ENCODE peak calls at places on chromosome 11, in nine cellular contexts. W, P, K, A, Y, E, D, R and Z are unnamed samples.

GRCh38 chr11:45169310-45170072 is 23.1 kb downstream of the PRDM11 start:
- DNase-seq in W (no peak), P (no peak), K (no peak), A (no peak), Y (no peak), E (no peak), D (no peak), R (peak), Z (no peak)

GRCh38 chr11:95093548-95093947 is 3.9 kb downstream of the ENDOD1 start:
- DNase-seq in W (no peak), P (no peak), K (no peak), A (no peak), Y (no peak), E (no peak), D (no peak), R (no peak), Z (peak)

GRCh38 chr11:96112192-96113099 is 188.5 kb upstream of the MTMR2 start:
- DNase-seq in W (peak), P (no peak), K (no peak), A (no peak), Y (no peak), E (no peak), D (no peak), R (no peak), Z (peak)

GRCh38 chr11:5690216-5690615 is 626 bp downstream of the TRIM22 start:
- DNase-seq in W (no peak), P (no peak), K (no peak), A (no peak), Y (no peak), E (no peak), D (no peak), R (peak), Z (peak)

GRCh38 chr11:125588505-125588904 is 4.1 kb upstream of the STT3A start:
- DNase-seq in W (no peak), P (peak), K (peak), A (no peak), Y (no peak), E (no peak), D (no peak), R (peak), Z (no peak)

GRCh38 chr11:130427581-130428211 is 713 bp downstream of the ADAMTS8 start:
- DNase-seq in W (no peak), P (no peak), K (no peak), A (peak), Y (no peak), E (no peak), D (peak), R (no peak), Z (peak)

GRCh38 chr11:132257861-132258260 is 887.4 kb downstream of the NTM start:
- DNase-seq in W (no peak), P (no peak), K (no peak), A (no peak), Y (no peak), E (no peak), D (no peak), R (no peak), Z (no peak)

GRCh38 chr11:69205929-69206612 is 50.3 kb downstream of the SMIM38 start:
- DNase-seq in W (no peak), P (no peak), K (no peak), A (no peak), Y (no peak), E (no peak), D (no peak), R (no peak), Z (no peak)

GRCh38 chr11:126352934-126353801 is 2.3 kb upstream of the ST3GAL4 start:
- DNase-seq in W (peak), P (peak), K (peak), A (no peak), Y (peak), E (peak), D (no peak), R (peak), Z (peak)

GRCh38 chr11:130040281-130040940 is 29.3 kb upstream of the APLP2 start:
- DNase-seq in W (no peak), P (no peak), K (no peak), A (no peak), Y (no peak), E (no peak), D (no peak), R (no peak), Z (no peak)

GRCh38 chr11:86174101-86175046 is 70.2 kb upstream of the EED start:
- DNase-seq in W (no peak), P (peak), K (peak), A (no peak), Y (no peak), E (no peak), D (no peak), R (peak), Z (peak)

GRCh38 chr11:66987158-66987620 is 12.1 kb downstream of the C11orf86 start:
- DNase-seq in W (no peak), P (no peak), K (no peak), A (no peak), Y (no peak), E (no peak), D (no peak), R (no peak), Z (no peak)

GRCh38 chr11:2732261-2732939 is 32.6 kb upstream of the KCNQ1OT1 start:
- DNase-seq in W (no peak), P (no peak), K (no peak), A (peak), Y (no peak), E (no peak), D (no peak), R (no peak), Z (no peak)

GRCh38 chr11:34223021-34223813 is 117.8 kb downstream of the NAT10 start:
- DNase-seq in W (no peak), P (no peak), K (peak), A (no peak), Y (no peak), E (no peak), D (no peak), R (peak), Z (peak)

GRCh38 chr11:21132146-21132720 is 462.8 kb downstream of the NELL1 start:
- DNase-seq in W (no peak), P (no peak), K (no peak), A (no peak), Y (no peak), E (no peak), D (no peak), R (no peak), Z (no peak)

GRCh38 chr11:6623391-6624363 is 4.5 kb upstream of the TPP1 start:
- DNase-seq in W (no peak), P (no peak), K (no peak), A (no peak), Y (no peak), E (no peak), D (no peak), R (no peak), Z (no peak)

GRCh38 chr11:124934862-124935547 is 842 bp downstream of the HEPACAM start:
- DNase-seq in W (no peak), P (peak), K (peak), A (no peak), Y (no peak), E (no peak), D (no peak), R (peak), Z (peak)

GRCh38 chr11:27248430-27249207 is 114.4 kb downstream of the CCDC34 start:
- DNase-seq in W (no peak), P (no peak), K (no peak), A (no peak), Y (no peak), E (no peak), D (no peak), R (peak), Z (peak)

GRCh38 chr11:85939099-85940015 is 84.2 kb downstream of the CCDC83 start:
- DNase-seq in W (no peak), P (no peak), K (no peak), A (no peak), Y (no peak), E (no peak), D (no peak), R (no peak), Z (no peak)

GRCh38 chr11:9955387-9955786 is 291.5 kb downstream of the SWAP70 start:
- DNase-seq in W (no peak), P (no peak), K (peak), A (no peak), Y (no peak), E (no peak), D (no peak), R (no peak), Z (peak)

GRCh38 chr11:2912498-2912897 is 16.7 kb downstream of the PHLDA2 start:
- DNase-seq in W (no peak), P (peak), K (peak), A (no peak), Y (no peak), E (no peak), D (peak), R (peak), Z (peak)

GRCh38 chr11:111299111-111300026 is 1.0 kb downstream of the POU2AF3 start:
- DNase-seq in W (no peak), P (no peak), K (peak), A (peak), Y (peak), E (no peak), D (peak), R (peak), Z (peak)

GRCh38 chr11:10694481-10695239 is 1.1 kb upstream of the IRAG1 start:
- DNase-seq in W (no peak), P (no peak), K (no peak), A (no peak), Y (no peak), E (no peak), D (no peak), R (peak), Z (peak)

GRCh38 chr11:61730222-61730994 is 22.0 kb upstream of the MYRF start:
- DNase-seq in W (no peak), P (peak), K (peak), A (no peak), Y (no peak), E (peak), D (no peak), R (no peak), Z (no peak)

GRCh38 chr11:132300283-132300682 is 929.9 kb downstream of the NTM start:
- DNase-seq in W (no peak), P (no peak), K (peak), A (no peak), Y (no peak), E (peak), D (no peak), R (no peak), Z (peak)

GRCh38 chr11:8267831-8268529 is 4.3 kb upstream of the LMO1 start:
- DNase-seq in W (no peak), P (no peak), K (no peak), A (no peak), Y (no peak), E (peak), D (no peak), R (peak), Z (peak)